ENCODE peak calls at places on chromosomes 11 and 22, in five cellular contexts. K is activated CD4-positive, CD25-positive, alpha-beta regulatory T cell treated with anti-CD3 and anti-CD28 coated beads, Interleukin-2, amount 50 U/mL, for 72 hours; Z is CD8-positive, alpha-beta memory T cell; H is AG08395; P is NCI-H82. E is an unnamed sample.

GRCh38 chr11:12086271-12087074 is 23.9 kb upstream of the MICAL2 start:
- DNase-seq in K (no peak), Z (no peak), H (peak), P (peak), E (no peak)

GRCh38 chr11:95593101-95593500 is 196.5 kb downstream of the FAM76B start:
- DNase-seq in K (no peak), Z (no peak), H (no peak), P (no peak), E (no peak)

GRCh38 chr11:73347067-73347466 is 29.1 kb upstream of the RELT start:
- DNase-seq in K (no peak), Z (no peak), H (no peak), P (no peak), E (no peak)

GRCh38 chr11:8745431-8745986 is 62.9 kb downstream of the RPL27A start:
- DNase-seq in K (no peak), Z (no peak), H (no peak), P (no peak), E (no peak)

GRCh38 chr11:126722956-126723664 is 277.5 kb downstream of the KIRREL3 start:
- DNase-seq in K (no peak), Z (no peak), H (no peak), P (no peak), E (no peak)

GRCh38 chr22:24175160-24175808 is 6.0 kb upstream of the SUSD2 start:
- DNase-seq in K (peak), Z (peak), H (peak), P (peak), E (peak)

GRCh38 chr11:7672960-7673723 is at the start of gene CYB5R2:
- DNase-seq in K (no peak), Z (no peak), H (peak), P (no peak), E (peak)

GRCh38 chr11:102436546-102436945 is 16.0 kb downstream of the TMEM123 start:
- DNase-seq in K (no peak), Z (no peak), H (peak), P (no peak), E (no peak)

GRCh38 chr11:34653851-34654490 is 33.1 kb downstream of the EHF start:
- DNase-seq in K (no peak), Z (no peak), H (peak), P (no peak), E (no peak)

GRCh38 chr11:67698247-67698646 is 23.8 kb upstream of the ALDH3B2 start:
- DNase-seq in K (no peak), Z (no peak), H (no peak), P (peak), E (no peak)

GRCh38 chr11:1442163-1442562 is 44.4 kb downstream of the MOB2 start:
- DNase-seq in K (no peak), Z (no peak), H (peak), P (peak), E (no peak)

GRCh38 chr11:58994171-58994570 is 54.9 kb downstream of the GLYATL1 start:
- DNase-seq in K (no peak), Z (no peak), H (no peak), P (no peak), E (no peak)

GRCh38 chr22:33328789-33329296 is 270.7 kb upstream of the SYN3 start:
- DNase-seq in K (no peak), Z (no peak), H (peak), P (no peak), E (no peak)

GRCh38 chr11:46391578-46392420 is at the start of gene CHRM4:
- DNase-seq in K (no peak), Z (no peak), H (no peak), P (peak), E (peak)

GRCh38 chr11:32333335-32333991 is 101.9 kb downstream of the WT1 start:
- DNase-seq in K (no peak), Z (no peak), H (peak), P (no peak), E (peak)

GRCh38 chr11:35791088-35791958 is 128.7 kb downstream of the TRIM44 start:
- DNase-seq in K (no peak), Z (no peak), H (no peak), P (peak), E (no peak)